ENCODE peak calls at places on chromosomes 12 and 14, in six cellular contexts. J is glutamatergic neuron, X is LoVo, Z is NCI-H1105, K is osteocyte, E is astrocyte of the spinal cord. Y is an unnamed sample.

GRCh38 chr12:47844264-47845020 is 24.7 kb upstream of the HDAC7 start:
- DNase-seq in J (no peak), K (no peak), X (no peak), E (no peak), Z (no peak), Y (no peak)

GRCh38 chr12:55929306-55929791 is 1.6 kb upstream of the DGKA start:
- DNase-seq in J (no peak), E (no peak), K (no peak), Z (no peak), X (no peak), Y (no peak)

GRCh38 chr12:62933871-62934798 is 815 bp downstream of the PPM1H start:
- DNase-seq in Z (no peak), J (peak), E (peak), X (peak), K (no peak), Y (peak)

GRCh38 chr12:64691227-64691792 is 67.9 kb downstream of the GNS start:
- DNase-seq in J (no peak), K (no peak), X (no peak), E (no peak), Z (peak), Y (no peak)

GRCh38 chr14:93969082-93969828 is 7.1 kb downstream of the ASB2 start:
- DNase-seq in X (no peak), E (no peak), K (no peak), Z (no peak), J (no peak), Y (no peak)

GRCh38 chr14:105086833-105087307 is 21.6 kb upstream of the GPR132 start:
- DNase-seq in K (peak), J (peak), E (peak), Z (peak), X (peak), Y (peak)

GRCh38 chr14:77098470-77099353 is 654 bp downstream of the CIPC start:
- DNase-seq in E (no peak), X (no peak), Z (no peak), K (peak), J (no peak), Y (no peak)

GRCh38 chr14:61764342-61765122 is 2.3 kb downstream of the SNAPC1 start:
- DNase-seq in Z (no peak), J (no peak), X (no peak), K (no peak), E (no peak), Y (no peak)

GRCh38 chr12:104643093-104643646 is 186.4 kb downstream of the CHST11 start:
- DNase-seq in E (no peak), X (no peak), J (no peak), K (no peak), Z (no peak), Y (no peak)

GRCh38 chr12:49358548-49359141 is 8.6 kb upstream of the SPATS2 start:
- DNase-seq in K (peak), Z (peak), E (peak), X (peak), J (peak), Y (peak)

GRCh38 chr12:65277994-65278575 is 398 bp upstream of the MSRB3 start:
- DNase-seq in K (no peak), Z (no peak), J (peak), X (no peak), E (peak), Y (no peak)

GRCh38 chr12:11834104-11834812 is 184.8 kb downstream of the ETV6 start:
- DNase-seq in Z (no peak), X (no peak), K (no peak), J (no peak), E (no peak), Y (no peak)

GRCh38 chr14:96056509-96057422 is 17.6 kb downstream of the C14orf132 start:
- DNase-seq in K (peak), E (no peak), Z (no peak), X (no peak), J (no peak), Y (no peak)

GRCh38 chr14:72643317-72643801 is 250.5 kb downstream of the DPF3 start:
- DNase-seq in X (no peak), E (peak), K (peak), Z (no peak), J (peak), Y (no peak)

GRCh38 chr12:113601656-113602263 is 130.1 kb upstream of the LHX5 start:
- DNase-seq in X (no peak), J (no peak), K (no peak), Z (no peak), E (no peak), Y (no peak)

GRCh38 chr14:53500191-53500590 is 347.1 kb upstream of the DDHD1 start:
- DNase-seq in E (no peak), K (no peak), J (no peak), Z (no peak), X (no peak), Y (no peak)

GRCh38 chr14:71086571-71086970 is 179.3 kb downstream of the PCNX1 start:
- DNase-seq in J (no peak), K (no peak), E (no peak), Z (no peak), X (no peak), Y (no peak)

GRCh38 chr14:25953532-25954144 is 644.2 kb downstream of the NOVA1 start:
- DNase-seq in K (no peak), E (peak), X (no peak), Z (no peak), J (no peak), Y (no peak)

GRCh38 chr12:49279706-49280159 is 14.9 kb downstream of the TUBA1C start:
- DNase-seq in X (no peak), Z (no peak), E (no peak), J (peak), K (no peak), Y (no peak)

GRCh38 chr14:92553456-92553855 is 39.9 kb downstream of the RIN3 start:
- DNase-seq in Z (no peak), K (no peak), E (peak), J (no peak), X (no peak), Y (no peak)

GRCh38 chr14:76884853-76885276 is 58.7 kb downstream of the LRRC74A start:
- DNase-seq in K (no peak), E (no peak), Z (no peak), X (no peak), J (no peak), Y (no peak)

GRCh38 chr12:49512541-49512940 is 26.3 kb upstream of the KCNH3 start:
- DNase-seq in J (no peak), E (no peak), Z (no peak), X (no peak), K (no peak), Y (no peak)

GRCh38 chr12:100672075-100672592 is 98.7 kb downstream of the GAS2L3 start:
- DNase-seq in K (no peak), Z (peak), E (no peak), J (peak), X (no peak), Y (peak)

GRCh38 chr12:32981139-32981538 is 84.6 kb upstream of the PKP2 start:
- DNase-seq in X (no peak), K (no peak), E (no peak), Z (no peak), J (no peak), Y (no peak)

GRCh38 chr14:95263527-95264231 is 56.0 kb downstream of the CLMN start:
- DNase-seq in Z (no peak), E (no peak), K (no peak), X (no peak), J (no peak), Y (no peak)

GRCh38 chr12:57229041-57229633 is 374 bp upstream of the SHMT2 start:
- DNase-seq in Z (no peak), K (no peak), X (no peak), J (no peak), E (peak), Y (no peak)

GRCh38 chr12:102730996-102731395 is 186.0 kb downstream of the PAH start:
- DNase-seq in E (no peak), Z (no peak), J (no peak), X (no peak), K (no peak), Y (no peak)

GRCh38 chr12:113302925-113303640 is 31.8 kb downstream of the SLC8B1 start:
- DNase-seq in Z (no peak), K (no peak), X (no peak), J (no peak), E (no peak), Y (no peak)

GRCh38 chr12:105315726-105316125 is 14.8 kb upstream of the C12orf75 start:
- DNase-seq in K (no peak), E (no peak), Z (no peak), J (no peak), X (no peak), Y (no peak)

GRCh38 chr12:6953417-6954315 is 2.5 kb downstream of the PTPN6 start:
- DNase-seq in X (no peak), E (no peak), Z (no peak), K (no peak), J (no peak), Y (no peak)

GRCh38 chr14:33477752-33478151 is 473.1 kb downstream of the EGLN3 start:
- DNase-seq in X (no peak), J (no peak), Z (no peak), K (no peak), E (peak), Y (no peak)

GRCh38 chr12:58889557-58889956 is 30.7 kb downstream of the LRIG3 start:
- DNase-seq in J (no peak), X (no peak), Z (peak), K (no peak), E (no peak), Y (no peak)

GRCh38 chr12:64232201-64232600 is 10.1 kb upstream of the KICS2 start:
- DNase-seq in Z (no peak), E (no peak), K (no peak), X (no peak), J (no peak), Y (no peak)

GRCh38 chr12:78120866-78121590 is 290.3 kb downstream of the NAV3 start:
- DNase-seq in Z (no peak), X (peak), E (peak), K (no peak), J (no peak), Y (no peak)

GRCh38 chr14:55028476-55028875 is 1.4 kb downstream of the SOCS4 start:
- DNase-seq in J (no peak), E (no peak), Z (no peak), X (no peak), K (no peak), Y (no peak)

GRCh38 chr12:65666876-65667275 is 157.4 kb upstream of the HMGA2 start:
- DNase-seq in J (no peak), K (no peak), Z (no peak), X (no peak), E (peak), Y (no peak)

Y was measured in HEK293T.